ENCODE peak calls at places on chromosome 20, in ten cellular contexts. H is left cardiac atrium; Z is NCI-H2081; O is SHP77; P is stimulated activated CD8-positive, alpha-beta memory T cell treated with anti-CD3 and anti-CD28 coated beads, Interleukin-4, amount 100 ng/mL, for 24 hours; N is fibroblast of mammary gland; F is naive thymus-derived CD8-positive, alpha-beta T cell; S is ecto neural progenitor cell; J is left lobe of liver; Y is EL. C is an unnamed sample.

GRCh38 chr20:47024461-47024937 is 129.9 kb downstream of the EYA2 start:
- DNase-seq in H (no peak), Z (no peak), O (no peak), P (no peak), N (no peak), F (no peak), S (no peak), J (no peak), Y (no peak), C (no peak)

GRCh38 chr20:31838646-31839292 is 6.6 kb downstream of the FOXS1 start:
- DNase-seq in H (no peak), Z (no peak), O (no peak), P (no peak), N (no peak), F (no peak), S (no peak), J (no peak), Y (no peak), C (no peak)

GRCh38 chr20:17395729-17396128 is 135.4 kb downstream of the BFSP1 start:
- DNase-seq in H (no peak), Z (no peak), O (peak; percentile 84), P (no peak), N (no peak), F (no peak), S (no peak), J (no peak), Y (no peak), C (no peak)

GRCh38 chr20:21693322-21693721 is 12.1 kb upstream of the PAX1 start:
- DNase-seq in H (no peak), Z (peak; percentile 29), O (peak; percentile 34), P (no peak), N (no peak), F (no peak), S (no peak), J (no peak), Y (no peak), C (no peak)

GRCh38 chr20:881051-881820 is 34.9 kb downstream of the ANGPT4 start:
- DNase-seq in H (no peak), Z (no peak), O (no peak), P (peak; percentile 7), N (peak; percentile 52), F (no peak), S (no peak), J (no peak), Y (peak; percentile 80), C (peak; percentile 31)

GRCh38 chr20:1943267-1944002 is 48.2 kb downstream of the SIRPA start:
- DNase-seq in H (peak; percentile 67), Z (no peak), O (no peak), P (no peak), N (peak; percentile 82), F (no peak), S (no peak), J (no peak), Y (no peak), C (no peak)

GRCh38 chr20:24498641-24499040 is 29.2 kb downstream of the SYNDIG1 start:
- DNase-seq in H (no peak), Z (no peak), O (no peak), P (no peak), N (no peak), F (no peak), S (no peak), J (no peak), Y (no peak), C (no peak)

GRCh38 chr20:50304501-50304856 is 113.8 kb downstream of the CEBPB start:
- DNase-seq in H (peak; percentile 72), Z (no peak), O (no peak), P (no peak), N (peak; percentile 96), F (no peak), S (no peak), J (peak; percentile 82), Y (peak; percentile 73), C (no peak)

GRCh38 chr20:31496761-31497295 is 17.4 kb upstream of the HM13 start:
- DNase-seq in H (peak; percentile 87), Z (no peak), O (no peak), P (no peak), N (peak; percentile 38), F (no peak), S (no peak), J (no peak), Y (peak; percentile 33), C (no peak)

GRCh38 chr20:49973964-49974363 is 8.8 kb upstream of the SNAI1 start:
- DNase-seq in H (no peak), Z (no peak), O (no peak), P (no peak), N (no peak), F (no peak), S (no peak), J (no peak), Y (no peak), C (no peak)

GRCh38 chr20:41135187-41135887 is 2.0 kb upstream of the PLCG1 start:
- DNase-seq in H (peak; percentile 32), Z (peak; percentile 4), O (peak; percentile 46), P (peak; percentile 44), N (peak; percentile 30), F (peak; percentile 56), S (peak; percentile 64), J (no peak), Y (peak; percentile 37), C (peak; percentile 43)

GRCh38 chr20:44776977-44777376 is 31.3 kb downstream of the KCNK15 start:
- DNase-seq in H (no peak), Z (no peak), O (no peak), P (no peak), N (peak; percentile 21), F (no peak), S (peak; percentile 59), J (no peak), Y (peak; percentile 17), C (no peak)

GRCh38 chr20:52190437-52191131 is 995 bp downstream of the ZFP64 start:
- DNase-seq in H (peak; percentile 36), Z (no peak), O (no peak), P (peak; percentile 22), N (peak; percentile 30), F (peak; percentile 2), S (peak; percentile 53), J (no peak), Y (peak; percentile 35), C (no peak)

GRCh38 chr20:57964011-57964862 is 254.4 kb upstream of the PMEPA1 start:
- DNase-seq in H (peak; percentile 33), Z (no peak), O (no peak), P (no peak), N (peak; percentile 3), F (no peak), S (no peak), J (no peak), Y (no peak), C (no peak)

GRCh38 chr20:46400253-46400652 is 6.2 kb downstream of the ELMO2 start:
- DNase-seq in H (no peak), Z (no peak), O (no peak), P (no peak), N (peak; percentile 79), F (no peak), S (no peak), J (no peak), Y (peak; percentile 53), C (no peak)

GRCh38 chr20:31606678-31606927 is 1.5 kb downstream of the ID1 start:
- DNase-seq in H (peak; percentile 34), Z (no peak), O (no peak), P (no peak), N (no peak), F (no peak), S (no peak), J (no peak), Y (no peak), C (no peak)

GRCh38 chr20:21534453-21534852 is 20.6 kb upstream of the NKX2-2 start:
- DNase-seq in H (no peak), Z (peak; percentile 76), O (peak; percentile 99), P (no peak), N (no peak), F (no peak), S (peak; percentile 6), J (no peak), Y (no peak), C (no peak)

GRCh38 chr20:44392088-44392775 is 36.7 kb downstream of the HNF4A start:
- DNase-seq in H (no peak), Z (no peak), O (no peak), P (no peak), N (no peak), F (no peak), S (no peak), J (no peak), Y (no peak), C (no peak)

GRCh38 chr20:57047281-57048026 is 219.0 kb downstream of the BMP7 start:
- DNase-seq in H (no peak), Z (no peak), O (no peak), P (no peak), N (no peak), F (no peak), S (no peak), J (no peak), Y (no peak), C (no peak)

GRCh38 chr20:528923-529594 is 14.5 kb downstream of the CSNK2A1 start:
- DNase-seq in H (no peak), Z (no peak), O (no peak), P (no peak), N (peak; percentile 94), F (no peak), S (no peak), J (no peak), Y (peak; percentile 83), C (no peak)

GRCh38 chr20:20014659-20015058 is 2.5 kb upstream of the NAA20 start:
- DNase-seq in H (peak; percentile 45), Z (no peak), O (no peak), P (no peak), N (no peak), F (no peak), S (no peak), J (no peak), Y (no peak), C (no peak)

C was measured in GDM1.